ENCODE peak calls at places on chromosomes 2 and 18, in six cellular contexts. S is SK-N-SH, Y is K562, J is H1, K is GM12878, B is HepG2. O is an unnamed sample.

GRCh38 chr2:23746141-23746863 is 180.6 kb downstream of the ATAD2B start:
- DNase-seq in S (no peak), Y (no peak), J (no peak), K (no peak), B (no peak), O (no peak)

GRCh38 chr2:157052685-157053224 is 204.8 kb upstream of the GALNT5 start:
- DNase-seq in S (no peak), Y (no peak), J (no peak), K (no peak), B (peak; percentile 91), O (no peak)

GRCh38 chr18:59752666-59753065 is 55.4 kb upstream of the CCBE1 start:
- DNase-seq in S (no peak), Y (no peak), J (no peak), K (no peak), B (no peak), O (no peak)

GRCh38 chr2:12619975-12620374 is 96.8 kb upstream of the TRIB2 start:
- DNase-seq in S (no peak), Y (no peak), J (no peak), K (no peak), B (no peak), O (no peak)

GRCh38 chr2:64404002-64404731 is 49.8 kb upstream of the LGALSL start:
- DNase-seq in S (no peak), Y (no peak), J (peak; percentile 54), K (no peak), B (peak; percentile 77), O (no peak)

GRCh38 chr2:229997565-229997964 is 71.2 kb downstream of the SLC16A14 start:
- DNase-seq in S (no peak), Y (no peak), J (no peak), K (no peak), B (no peak), O (no peak)

GRCh38 chr18:35038881-35039491 is 2.2 kb upstream of the MAPRE2 start:
- DNase-seq in S (no peak), Y (no peak), J (no peak), K (no peak), B (no peak), O (peak; percentile 41)

GRCh38 chr18:9172506-9173127 is 36.0 kb downstream of the ANKRD12 start:
- DNase-seq in S (no peak), Y (no peak), J (no peak), K (no peak), B (no peak), O (no peak)

GRCh38 chr18:36446059-36446458 is 148.5 kb downstream of the FHOD3 start:
- DNase-seq in S (peak; percentile 82), Y (no peak), J (no peak), K (no peak), B (no peak), O (no peak)

GRCh38 chr2:174952607-174953006 is 52.6 kb downstream of the CHN1 start:
- DNase-seq in S (no peak), Y (no peak), J (no peak), K (no peak), B (no peak), O (no peak)

GRCh38 chr2:30361751-30362394 is 85.2 kb upstream of the LCLAT1 start:
- DNase-seq in S (no peak), Y (no peak), J (no peak), K (no peak), B (no peak), O (no peak)

GRCh38 chr2:179932786-179933185 is 71.4 kb upstream of the ZNF385B start:
- DNase-seq in S (no peak), Y (no peak), J (no peak), K (no peak), B (no peak), O (no peak)

GRCh38 chr2:26169681-26170414 is 3.0 kb upstream of the GAREM2 start:
- DNase-seq in S (no peak), Y (no peak), J (no peak), K (no peak), B (no peak), O (no peak)

GRCh38 chr2:145066795-145067194 is 546.9 kb upstream of the ZEB2 start:
- DNase-seq in S (no peak), Y (no peak), J (no peak), K (no peak), B (no peak), O (no peak)

GRCh38 chr2:98459776-98460175 is 15.1 kb downstream of the INPP4A start:
- DNase-seq in S (no peak), Y (no peak), J (no peak), K (no peak), B (no peak), O (peak; percentile 59)

GRCh38 chr2:100611079-100612029 is 48.6 kb downstream of the PDCL3 start:
- DNase-seq in S (no peak), Y (no peak), J (no peak), K (no peak), B (no peak), O (no peak)

GRCh38 chr2:200319587-200320337 is 13.3 kb downstream of the SPATS2L start:
- DNase-seq in S (no peak), Y (no peak), J (no peak), K (no peak), B (peak; percentile 92), O (no peak)

GRCh38 chr2:296354-296753 is 8.5 kb upstream of the ALKAL2 start:
- DNase-seq in S (no peak), Y (no peak), J (no peak), K (no peak), B (no peak), O (no peak)

GRCh38 chr2:229715895-229716507 is 1.6 kb upstream of the DNER start:
- DNase-seq in S (peak; percentile 48), Y (no peak), J (no peak), K (no peak), B (peak; percentile 34), O (peak; percentile 34)

GRCh38 chr18:79818036-79818435 is 20.3 kb downstream of the KCNG2 start:
- DNase-seq in S (no peak), Y (no peak), J (no peak), K (no peak), B (no peak), O (no peak)

GRCh38 chr18:36424741-36425142 is 127.2 kb downstream of the FHOD3 start:
- DNase-seq in S (peak; percentile 24), Y (peak; percentile 48), J (no peak), K (no peak), B (peak; percentile 6), O (no peak)

GRCh38 chr2:71226391-71226964 is 425 bp downstream of the PAIP2B start:
- DNase-seq in S (peak; percentile 47), Y (no peak), J (no peak), K (no peak), B (no peak), O (no peak)

GRCh38 chr18:78679861-78680260 is 299.8 kb upstream of the SALL3 start:
- DNase-seq in S (no peak), Y (no peak), J (no peak), K (no peak), B (no peak), O (no peak)

GRCh38 chr2:54423213-54423612 is 32.9 kb upstream of the SPTBN1 start:
- DNase-seq in S (no peak), Y (no peak), J (no peak), K (no peak), B (no peak), O (no peak)

GRCh38 chr2:200463449-200463848 is 46.4 kb downstream of the KCTD18 start:
- DNase-seq in S (no peak), Y (no peak), J (no peak), K (no peak), B (no peak), O (no peak)

GRCh38 chr2:52821631-52822030 is 946.0 kb upstream of the CHAC2 start:
- DNase-seq in S (no peak), Y (no peak), J (no peak), K (no peak), B (no peak), O (no peak)

GRCh38 chr2:229206548-229206947 is 64.5 kb downstream of the PID1 start:
- DNase-seq in S (no peak), Y (no peak), J (no peak), K (no peak), B (no peak), O (no peak)

GRCh38 chr2:211045025-211045424 is 488.6 kb downstream of the CPS1 start:
- DNase-seq in S (no peak), Y (no peak), J (no peak), K (no peak), B (no peak), O (no peak)

GRCh38 chr18:9898792-9899549 is 13.2 kb downstream of the TXNDC2 start:
- DNase-seq in S (no peak), Y (peak; percentile 52), J (no peak), K (no peak), B (peak; percentile 75), O (peak; percentile 74)

GRCh38 chr2:112493858-112494648 is 12.1 kb downstream of the TTL start:
- DNase-seq in S (no peak), Y (peak; percentile 47), J (no peak), K (no peak), B (peak; percentile 29), O (no peak)

GRCh38 chr2:140650825-140651224 is 1480.0 kb downstream of the LRP1B start:
- DNase-seq in S (no peak), Y (no peak), J (no peak), K (no peak), B (no peak), O (no peak)

GRCh38 chr2:230256735-230257332 is 31.3 kb downstream of the SP140 start:
- DNase-seq in S (no peak), Y (no peak), J (no peak), K (no peak), B (no peak), O (no peak)

GRCh38 chr2:67165141-67165990 is 231.8 kb upstream of the ETAA1 start:
- DNase-seq in S (no peak), Y (no peak), J (no peak), K (no peak), B (no peak), O (no peak)
- TF ChIP-seq GABPA in S (no peak), Y (no peak), J (no peak), K (no peak), B (no peak), O (no peak)

GRCh38 chr2:160409480-160409879 is 84.1 kb downstream of the RBMS1 start:
- DNase-seq in S (no peak), Y (no peak), J (no peak), K (no peak), B (no peak), O (no peak)
- TF ChIP-seq GABPA in S (no peak), Y (no peak), J (no peak), K (no peak), B (no peak), O (no peak)

GRCh38 chr2:67502346-67503065 is 105.4 kb downstream of the ETAA1 start:
- DNase-seq in S (no peak), Y (no peak), J (no peak), K (no peak), B (no peak), O (no peak)

GRCh38 chr2:67498931-67499330 is 101.8 kb downstream of the ETAA1 start:
- DNase-seq in S (no peak), Y (no peak), J (no peak), K (no peak), B (no peak), O (no peak)

GRCh38 chr2:67500541-67500940 is 103.4 kb downstream of the ETAA1 start:
- DNase-seq in S (no peak), Y (no peak), J (no peak), K (no peak), B (no peak), O (no peak)

GRCh38 chr2:67503066-67503795 is 106.1 kb downstream of the ETAA1 start:
- DNase-seq in S (no peak), Y (no peak), J (no peak), K (no peak), B (no peak), O (no peak)
- TF ChIP-seq GABPA in S (no peak), Y (no peak), J (no peak), K (no peak), B (no peak), O (no peak)

GRCh38 chr18:77131652-77132368 is 773 bp downstream of the MBP start:
- DNase-seq in S (peak; percentile 73), Y (no peak), J (no peak), K (no peak), B (no peak), O (no peak)
- TF ChIP-seq GABPA in S (no peak), Y (no peak), J (no peak), K (no peak), B (no peak), O (no peak)

O was measured in HL-60.